ENCODE peak calls at places on chromosomes 5 and 9, in four cellular contexts. T is IMR-90; Q is HuH-7; F is effector memory CD8-positive, alpha-beta T cell. K is an unnamed sample.

GRCh38 chr5:80059354-80059980 is 24.3 kb downstream of the THBS4 start:
- DNase-seq in T (no peak), Q (no peak), F (no peak), K (no peak)

GRCh38 chr5:54214747-54215146 is 95.6 kb downstream of the ARL15 start:
- DNase-seq in T (no peak), Q (no peak), F (no peak), K (no peak)

GRCh38 chr5:170277953-170278352 is 19.6 kb downstream of the LCP2 start:
- DNase-seq in T (no peak), Q (no peak), F (no peak), K (no peak)

GRCh38 chr5:138649775-138650174 is 74.6 kb upstream of the HSPA9 start:
- DNase-seq in T (no peak), Q (no peak), F (no peak), K (no peak)

GRCh38 chr5:181241393-181241975 is 2.2 kb downstream of the RACK1 start:
- DNase-seq in T (peak), Q (no peak), F (no peak), K (peak)

GRCh38 chr9:89278997-89279739 is 31.8 kb upstream of the CKS2 start:
- DNase-seq in T (peak), Q (peak), F (no peak), K (no peak)

GRCh38 chr5:90939208-90939607 is 380.6 kb downstream of the ADGRV1 start:
- DNase-seq in T (no peak), Q (no peak), F (no peak), K (no peak)

GRCh38 chr9:106887066-106887465 is 24.1 kb downstream of the ZNF462 start:
- DNase-seq in T (no peak), Q (no peak), F (no peak), K (no peak)

GRCh38 chr9:104861406-104861805 is 66.5 kb downstream of the ABCA1 start:
- DNase-seq in T (no peak), Q (no peak), F (no peak), K (no peak)

K was measured in natural killer cell treated with Interleukin-12 subunit alpha and Interleukin-12 subunit beta and Interleukin-15 and Interleukin-18, amount 100 ng/mL, for 72 hours.